ENCODE peak calls at places on chromosome 18, in five cellular contexts. Q is fibroblast of lung, E is osteoblast, O is cardiac muscle cell, B is MM.1S. P is an unnamed sample.

GRCh38 chr18:14959550-14959949 is 211.6 kb downstream of the ANKRD30B start:
- DNase-seq in Q (no peak), E (no peak), O (no peak), B (no peak), P (no peak)

GRCh38 chr18:52402814-52403213 is 62.8 kb downstream of the DCC start:
- DNase-seq in Q (no peak), E (no peak), O (no peak), B (no peak), P (no peak)

GRCh38 chr18:7733642-7734041 is 166.5 kb downstream of the PTPRM start:
- DNase-seq in Q (peak; percentile 11), E (no peak), O (no peak), B (no peak), P (no peak)

GRCh38 chr18:3350566-3351527 is 88.9 kb downstream of the MYL12B start:
- DNase-seq in Q (no peak), E (no peak), O (no peak), B (no peak), P (no peak)

GRCh38 chr18:2913398-2914005 is 66.7 kb downstream of the EMILIN2 start:
- DNase-seq in Q (no peak), E (no peak), O (no peak), B (no peak), P (no peak)

GRCh38 chr18:48942554-48943261 is 8.1 kb downstream of the SMAD7 start:
- DNase-seq in Q (peak; percentile 67), E (peak; percentile 96), O (peak; percentile 62), B (peak; percentile 44), P (no peak)

GRCh38 chr18:50401888-50402287 is 27.0 kb downstream of the SKA1 start:
- DNase-seq in Q (peak; percentile 36), E (peak; percentile 76), O (peak; percentile 82), B (no peak), P (no peak)

GRCh38 chr18:62979172-62979571 is 263.8 kb downstream of the PHLPP1 start:
- DNase-seq in Q (peak; percentile 94), E (peak; percentile 95), O (no peak), B (no peak), P (no peak)

GRCh38 chr18:2337552-2338141 is 233.7 kb downstream of the METTL4 start:
- DNase-seq in Q (peak; percentile 50), E (peak; percentile 72), O (no peak), B (peak; percentile 32), P (peak; percentile 29)

GRCh38 chr18:5237083-5237722 is 40.1 kb upstream of the AKAIN1 start:
- DNase-seq in Q (peak; percentile 28), E (peak; percentile 29), O (no peak), B (peak; percentile 21), P (no peak)

GRCh38 chr18:73691118-73691517 is 456.5 kb downstream of the FBXO15 start:
- DNase-seq in Q (peak; percentile 64), E (peak; percentile 60), O (no peak), B (no peak), P (no peak)

GRCh38 chr18:48827321-48828200 is 123.2 kb downstream of the SMAD7 start:
- DNase-seq in Q (peak; percentile 72), E (peak; percentile 91), O (peak; percentile 84), B (no peak), P (no peak)

GRCh38 chr18:2606335-2606734 is 35.0 kb downstream of the NDC80 start:
- DNase-seq in Q (no peak), E (no peak), O (no peak), B (no peak), P (no peak)

GRCh38 chr18:79973517-79973916 is 9.1 kb downstream of the HSBP1L1 start:
- DNase-seq in Q (no peak), E (no peak), O (no peak), B (no peak), P (no peak)

GRCh38 chr18:48683661-48684060 is 144.8 kb downstream of the CTIF start:
- DNase-seq in Q (no peak), E (no peak), O (no peak), B (no peak), P (no peak)

GRCh38 chr18:35159782-35160181 is 81.1 kb upstream of the ZNF397 start:
- DNase-seq in Q (no peak), E (no peak), O (no peak), B (no peak), P (no peak)

GRCh38 chr18:48326901-48327675 is 82.1 kb downstream of the ZBTB7C start:
- DNase-seq in Q (peak; percentile 46), E (peak; percentile 92), O (no peak), B (no peak), P (no peak)

GRCh38 chr18:48806551-48807261 is 144.1 kb downstream of the SMAD7 start:
- DNase-seq in Q (peak; percentile 20), E (peak; percentile 41), O (no peak), B (peak; percentile 76), P (no peak)

GRCh38 chr18:9136315-9137141 is at the start of gene ANKRD12:
- DNase-seq in Q (peak; percentile 96), E (peak; percentile 100), O (peak; percentile 95), B (peak; percentile 98), P (peak; percentile 80)
- H3K4me1 ChIP-seq in Q (peaks cover 7% of the 10 kb centered on the region), E (peaks cover 36% of the 10 kb centered on the region), O (no peaks in the 10 kb centered on the region), B (peaks cover 22% of the 10 kb centered on the region), P (no peaks in the 10 kb centered on the region)

DNA sequence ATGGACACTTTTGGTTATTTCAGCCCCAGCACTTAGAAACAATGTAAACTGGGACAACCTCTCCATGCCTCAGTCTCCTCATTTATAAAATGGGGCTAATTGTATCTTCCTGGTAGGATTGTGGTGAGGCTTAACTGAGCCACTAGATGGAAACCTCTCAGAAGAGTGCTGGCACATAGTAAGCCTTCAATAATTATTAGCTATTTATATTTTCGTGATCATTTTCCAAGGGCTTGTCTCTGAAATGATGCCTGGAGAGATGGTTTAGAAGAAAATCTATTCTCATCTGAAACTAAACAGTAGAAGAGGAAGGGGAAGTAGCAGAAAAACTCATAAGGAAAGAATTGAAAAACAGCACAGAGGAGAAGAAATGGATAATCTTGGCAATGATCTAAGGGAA is 6.8 kb downstream of the RAX start:
- DNase-seq in Q (no peak), E (peak; percentile 63), O (no peak), B (no peak), P (no peak)
- H3K27me3 ChIP-seq in Q (peaks cover 80% of the 10 kb centered on the region), E (peaks cover 88% of the 10 kb centered on the region), O (peaks cover 91% of the 10 kb centered on the region), B (peaks cover 48% of the 10 kb centered on the region), P (peaks cover 77% of the 10 kb centered on the region)

DNA sequence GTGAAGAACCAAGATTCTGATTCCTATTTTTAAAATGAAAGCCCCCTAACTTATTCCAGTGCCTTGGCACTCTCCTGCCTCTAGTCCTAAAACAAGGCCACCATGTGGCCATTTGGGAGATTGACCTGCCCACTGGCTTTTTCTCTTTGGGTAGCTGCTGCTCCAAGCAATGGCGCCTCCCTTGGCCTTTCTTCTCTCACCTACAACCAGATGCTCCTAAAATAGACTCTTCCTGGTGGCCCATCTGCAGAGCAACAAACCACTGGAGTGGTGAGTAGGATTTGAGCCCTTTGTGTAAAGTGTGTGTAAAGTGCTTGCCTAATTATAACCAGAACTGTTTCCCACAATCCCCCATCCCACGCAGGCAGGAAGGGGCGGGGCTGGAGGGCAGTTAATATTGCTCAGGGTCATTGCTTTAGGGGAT is 114.2 kb downstream of the FHOD3 start:
- DNase-seq in Q (peak; percentile 3), E (no peak), O (peak; percentile 68), B (no peak), P (peak; percentile 39)
- H3K4me1 ChIP-seq in Q (no peaks in the 10 kb centered on the region), E (no peaks in the 10 kb centered on the region), O (peaks cover 42% of the 10 kb centered on the region), B (no peaks in the 10 kb centered on the region), P (peaks cover 3% of the 10 kb centered on the region)

GRCh38 chr18:11148655-11149440 is 521 bp downstream of the PIEZO2 start:
- DNase-seq in Q (no peak), E (peak; percentile 78), O (no peak), B (no peak), P (no peak)
- H3K27me3 ChIP-seq in Q (peaks cover 25% of the 10 kb centered on the region), E (peaks cover 67% of the 10 kb centered on the region), O (peaks cover 89% of the 10 kb centered on the region), B (no peaks in the 10 kb centered on the region), P (peaks cover 22% of the 10 kb centered on the region)

GRCh38 chr18:23143871-23144270 is 8.6 kb downstream of the CABLES1 start:
- DNase-seq in Q (peak; percentile 32), E (peak; percentile 78), O (peak; percentile 47), B (no peak), P (no peak)
- H3K4me1 ChIP-seq in Q (peaks cover 6% of the 10 kb centered on the region), E (peaks cover 19% of the 10 kb centered on the region), O (peaks cover 37% of the 10 kb centered on the region), B (peaks cover 4% of the 10 kb centered on the region), P (peaks cover 6% of the 10 kb centered on the region)

P was measured in iPS DF 6.9.